ENCODE peak calls at places on chromosome 17, in four cellular contexts. H is HepG2, N is K562, Q is GM12878. V is an unnamed sample.

GRCh38 chr17:68461589-68461988 is 4.3 kb upstream of the WIPI1 start:
- DNase-seq in H (no peak), N (no peak), Q (no peak), V (no peak)

GRCh38 chr17:16108386-16108785 is 106.9 kb downstream of the NCOR1 start:
- DNase-seq in H (no peak), N (no peak), Q (no peak), V (no peak)

GRCh38 chr17:78922876-78923498 is 2.2 kb downstream of the TIMP2 start:
- DNase-seq in H (no peak), N (no peak), Q (no peak), V (no peak)

GRCh38 chr17:33267279-33267790 is 25.8 kb downstream of the ASIC2 start:
- DNase-seq in H (no peak), N (no peak), Q (no peak), V (peak)

GRCh38 chr17:75723201-75723930 is 2.1 kb downstream of the ITGB4 start:
- DNase-seq in H (no peak), N (no peak), Q (no peak), V (no peak)

GRCh38 chr17:79985951-79986391 is 49.7 kb downstream of the TBC1D16 start:
- DNase-seq in H (no peak), N (no peak), Q (no peak), V (no peak)

GRCh38 chr17:73319766-73320165 is 8.0 kb upstream of the CDC42EP4 start:
- DNase-seq in H (no peak), N (no peak), Q (no peak), V (no peak)

GRCh38 chr17:67164298-67164697 is 80.7 kb downstream of the HELZ start:
- DNase-seq in H (no peak), N (no peak), Q (no peak), V (no peak)

GRCh38 chr17:72255481-72255880 is 134.7 kb downstream of the SOX9 start:
- DNase-seq in H (no peak), N (no peak), Q (no peak), V (no peak)

GRCh38 chr17:31318298-31319190 is 2.9 kb downstream of the EVI2A start:
- DNase-seq in H (no peak), N (no peak), Q (peak), V (no peak)

GRCh38 chr17:42347198-42347597 is 41.0 kb downstream of the STAT3 start:
- DNase-seq in H (no peak), N (no peak), Q (no peak), V (peak)

GRCh38 chr17:53749178-53749577 is 73.5 kb upstream of the KIF2B start:
- DNase-seq in H (no peak), N (peak), Q (no peak), V (no peak)

GRCh38 chr17:63975541-63976092 is 2.9 kb upstream of the SCN4A start:
- DNase-seq in H (no peak), N (no peak), Q (no peak), V (no peak)

GRCh38 chr17:63974594-63975192 is 2.0 kb upstream of the SCN4A start:
- DNase-seq in H (no peak), N (no peak), Q (no peak), V (no peak)

GRCh38 chr17:63973930-63974593 is 1.3 kb upstream of the SCN4A start:
- DNase-seq in H (no peak), N (no peak), Q (no peak), V (peak)

GRCh38 chr17:63972796-63973195 is at the start of gene SCN4A:
- DNase-seq in H (no peak), N (no peak), Q (no peak), V (no peak)

DNA sequence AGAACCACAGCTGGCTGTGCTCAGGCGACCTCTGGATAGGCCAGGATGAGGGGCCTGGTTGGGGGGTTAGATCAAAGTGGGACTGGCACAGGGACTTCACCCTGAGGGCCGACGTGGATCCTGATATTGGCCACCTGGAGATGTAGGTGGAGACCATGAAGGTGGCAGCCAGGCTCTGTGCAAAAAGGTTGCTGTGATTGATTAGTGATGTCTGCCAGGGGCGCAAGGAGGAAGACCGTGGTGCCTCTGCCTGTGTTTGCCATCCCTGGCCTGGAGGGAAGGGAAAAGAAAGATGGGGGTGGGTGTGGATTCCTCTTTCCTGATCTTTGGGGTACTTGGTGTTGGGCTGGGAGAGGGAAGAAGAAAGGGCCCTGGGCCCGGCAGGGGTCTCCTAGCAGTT is 529 bp upstream of the SCN4A start:
- DNase-seq in H (no peak), N (no peak), Q (no peak), V (no peak)
- TF ChIP-seq JUNB in H (no peak), N (no peak), Q (no peak), V (no peak)

DNA sequence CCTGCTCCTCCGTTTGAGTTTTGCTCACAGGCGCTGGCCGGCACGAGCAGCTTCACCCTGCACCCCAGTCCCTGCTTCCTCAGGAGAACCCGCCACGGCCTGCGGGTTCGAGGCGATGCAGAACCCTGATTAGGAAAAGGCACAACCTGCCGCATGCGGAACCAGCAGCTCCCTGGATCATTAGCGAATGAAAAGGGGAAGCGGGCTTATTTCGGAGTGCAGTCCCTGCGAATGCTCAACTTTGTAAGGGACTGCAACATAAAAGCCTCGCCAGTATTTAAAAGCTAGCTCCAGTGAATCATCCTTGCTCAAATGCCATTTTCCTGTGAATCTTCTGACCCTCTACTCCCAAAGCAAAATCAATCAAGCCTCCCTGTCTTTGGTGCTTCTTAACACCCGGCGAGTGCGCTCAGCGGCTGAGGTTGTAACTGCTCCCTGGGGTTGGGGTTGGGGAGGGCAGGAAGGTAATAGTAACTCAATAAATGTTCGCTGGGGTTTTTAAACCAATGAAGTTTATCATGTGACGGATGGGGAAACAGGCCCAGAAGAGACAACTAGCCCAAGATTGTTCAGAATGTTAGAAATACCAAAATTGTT is 676 bp upstream of the AKAP10 start:
- DNase-seq in H (no peak), N (no peak), Q (peak), V (no peak)
- TF ChIP-seq POLR2A in H (no peak), N (no peak), Q (peak), V (no peak)

GRCh38 chr17:4490637-4491061 is 8.0 kb upstream of the SPNS2 start:
- DNase-seq in H (no peak), N (no peak), Q (no peak), V (no peak)

GRCh38 chr17:4497101-4497824 is 1.4 kb upstream of the SPNS2 start:
- DNase-seq in H (no peak), N (no peak), Q (peak), V (no peak)

GRCh38 chr17:4490109-4490591 is 8.5 kb upstream of the SPNS2 start:
- DNase-seq in H (no peak), N (no peak), Q (no peak), V (peak)

GRCh38 chr17:4488989-4489595 is 9.6 kb upstream of the SPNS2 start:
- DNase-seq in H (no peak), N (no peak), Q (no peak), V (no peak)

GRCh38 chr17:4492762-4493561 is 5.7 kb upstream of the SPNS2 start:
- DNase-seq in H (peak), N (peak), Q (no peak), V (peak)
- TF ChIP-seq CEBPB in H (no peak), N (no peak), Q (no peak), V (no peak)

GRCh38 chr17:3005696-3006095 is 57.7 kb downstream of the OR1D5 start:
- DNase-seq in H (no peak), N (no peak), Q (no peak), V (no peak)

GRCh38 chr17:3009411-3009920 is 53.9 kb downstream of the OR1D5 start:
- DNase-seq in H (no peak), N (no peak), Q (no peak), V (no peak)

GRCh38 chr17:3007651-3008121 is 55.7 kb downstream of the OR1D5 start:
- DNase-seq in H (no peak), N (no peak), Q (no peak), V (no peak)

GRCh38 chr17:3006801-3007200 is 56.6 kb downstream of the OR1D5 start:
- DNase-seq in H (no peak), N (no peak), Q (no peak), V (no peak)

GRCh38 chr17:3008336-3009279 is 54.8 kb downstream of the OR1D5 start:
- DNase-seq in H (no peak), N (no peak), Q (no peak), V (no peak)
- TF ChIP-seq JUNB in H (no peak), N (no peak), Q (no peak), V (no peak)

GRCh38 chr17:81519284-81520020 is 6.9 kb upstream of the ACTG1 start:
- DNase-seq in H (no peak), N (peak), Q (no peak), V (peak)

GRCh38 chr17:81518113-81518784 is 5.7 kb upstream of the ACTG1 start:
- DNase-seq in H (no peak), N (no peak), Q (no peak), V (no peak)

GRCh38 chr17:81517339-81518112 is 4.9 kb upstream of the ACTG1 start:
- DNase-seq in H (no peak), N (no peak), Q (peak), V (no peak)

GRCh38 chr17:81520021-81520894 is 7.7 kb upstream of the ACTG1 start:
- DNase-seq in H (no peak), N (no peak), Q (no peak), V (no peak)

DNA sequence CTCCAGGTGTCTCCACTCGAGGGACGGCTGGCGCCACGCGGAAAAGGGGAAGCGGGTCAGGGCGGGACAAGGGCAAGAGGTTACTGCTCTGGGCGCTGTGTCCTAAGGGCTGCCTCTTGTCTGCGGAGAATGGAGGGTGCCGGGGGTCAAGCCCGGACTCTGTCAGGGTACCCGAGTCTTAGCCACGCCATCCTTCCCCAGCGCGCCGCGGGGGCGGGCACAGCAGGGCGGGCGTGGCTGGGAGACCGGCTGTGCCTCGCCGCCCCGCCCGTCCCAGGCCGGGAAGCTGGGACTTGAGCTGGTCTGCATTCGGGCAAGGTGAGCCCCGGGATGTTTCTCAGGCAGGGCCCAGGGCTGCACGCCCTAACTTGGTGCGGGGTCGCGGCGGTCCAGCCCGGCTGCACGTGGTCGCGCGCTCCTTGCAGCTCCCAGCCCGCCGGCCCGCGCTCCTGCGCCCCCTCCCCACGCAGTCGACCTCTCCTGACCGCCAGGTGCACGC is 6.2 kb upstream of the ACTG1 start:
- DNase-seq in H (no peak), N (peak), Q (no peak), V (peak)
- TF ChIP-seq POLR2A in H (no peak), N (no peak), Q (peak), V (peak)

V was measured in A549.